ENCODE peak calls at places on chromosomes 11 and 22, in ten cellular contexts. G is MM.1S, D is IMR-90, V is GM23338, B is astrocyte of the spinal cord, F is fibroblast of pulmonary artery, T is fibroblast of mammary gland, M is GM12865, N is tibial artery, Z is fibroblast of the aortic adventitia. X is an unnamed sample.

GRCh38 chr11:94563176-94563847 is 3.9 kb upstream of the PIWIL4 start:
- DNase-seq in G (no peak), D (peak), V (peak), B (peak), F (peak), T (peak), M (no peak), N (no peak), Z (peak), X (peak)

GRCh38 chr22:35539910-35540599 is 576 bp upstream of the RASD2 start:
- DNase-seq in G (peak), D (peak), V (peak), B (no peak), F (no peak), T (no peak), M (peak), N (peak), Z (no peak), X (peak)

GRCh38 chr22:49983148-49984042 is 22.8 kb downstream of the PIM3 start:
- DNase-seq in G (no peak), D (no peak), V (peak), B (no peak), F (no peak), T (no peak), M (no peak), N (no peak), Z (no peak), X (no peak)

GRCh38 chr11:31477528-31478255 is 31.7 kb downstream of the IMMP1L start:
- DNase-seq in G (no peak), D (no peak), V (no peak), B (no peak), F (no peak), T (no peak), M (no peak), N (no peak), Z (no peak), X (no peak)

GRCh38 chr22:19891350-19892248 is 36.9 kb upstream of the GNB1L start:
- DNase-seq in G (peak), D (peak), V (peak), B (peak), F (peak), T (peak), M (peak), N (no peak), Z (peak), X (peak)

GRCh38 chr11:913043-913442 is 2.4 kb upstream of the CHID1 start:
- DNase-seq in G (no peak), D (no peak), V (no peak), B (no peak), F (no peak), T (no peak), M (no peak), N (no peak), Z (no peak), X (no peak)

GRCh38 chr11:26649884-26650283 is 72.0 kb downstream of the SLC5A12 start:
- DNase-seq in G (peak), D (peak), V (peak), B (peak), F (peak), T (peak), M (peak), N (peak), Z (peak), X (peak)

GRCh38 chr22:47045691-47046410 is 283.4 kb downstream of the TBC1D22A start:
- DNase-seq in G (no peak), D (no peak), V (no peak), B (no peak), F (no peak), T (no peak), M (no peak), N (no peak), Z (no peak), X (no peak)

GRCh38 chr22:38566726-38567504 is 3.1 kb downstream of the DMC1 start:
- DNase-seq in G (no peak), D (no peak), V (no peak), B (no peak), F (no peak), T (no peak), M (no peak), N (no peak), Z (peak), X (no peak)

GRCh38 chr11:73869234-73869949 is 7.3 kb downstream of the COA4 start:
- DNase-seq in G (peak), D (peak), V (no peak), B (no peak), F (no peak), T (peak), M (no peak), N (no peak), Z (no peak), X (peak)

GRCh38 chr11:65598258-65598699 is 2.7 kb upstream of the KCNK7 start:
- DNase-seq in G (no peak), D (no peak), V (no peak), B (no peak), F (no peak), T (no peak), M (no peak), N (no peak), Z (no peak), X (no peak)

GRCh38 chr11:65596520-65596919 is 920 bp upstream of the KCNK7 start:
- DNase-seq in G (no peak), D (no peak), V (no peak), B (no peak), F (no peak), T (no peak), M (no peak), N (no peak), Z (no peak), X (no peak)

GRCh38 chr11:65599955-65600246 is 4.3 kb upstream of the KCNK7 start:
- DNase-seq in G (no peak), D (no peak), V (no peak), B (no peak), F (no peak), T (no peak), M (no peak), N (no peak), Z (no peak), X (no peak)

GRCh38 chr11:65595921-65596281 is 301 bp upstream of the KCNK7 start:
- DNase-seq in G (no peak), D (no peak), V (no peak), B (no peak), F (no peak), T (no peak), M (no peak), N (no peak), Z (no peak), X (no peak)

GRCh38 chr11:65599216-65599954 is 3.8 kb upstream of the KCNK7 start:
- DNase-seq in G (no peak), D (no peak), V (no peak), B (no peak), F (no peak), T (no peak), M (no peak), N (no peak), Z (no peak), X (no peak)
- H3K4me3 ChIP-seq in G (no peak), D (no peak), V (no peak), B (no peak), F (no peak), T (no peak), M (no peak), N (no peak), Z (no peak), X (no peak)

GRCh38 chr11:36465449-36466163 is 44.5 kb downstream of the TRAF6 start:
- DNase-seq in G (no peak), D (peak), V (no peak), B (peak), F (no peak), T (peak), M (no peak), N (no peak), Z (no peak), X (no peak)

GRCh38 chr11:36471577-36471976 is 38.5 kb downstream of the TRAF6 start:
- DNase-seq in G (no peak), D (no peak), V (no peak), B (no peak), F (no peak), T (no peak), M (no peak), N (no peak), Z (no peak), X (no peak)

GRCh38 chr11:36469881-36470802 is 39.9 kb downstream of the TRAF6 start:
- DNase-seq in G (no peak), D (peak), V (no peak), B (peak), F (peak), T (peak), M (no peak), N (no peak), Z (peak), X (peak)

GRCh38 chr11:36467913-36468312 is 42.2 kb downstream of the TRAF6 start:
- DNase-seq in G (no peak), D (no peak), V (peak), B (no peak), F (no peak), T (no peak), M (no peak), N (no peak), Z (no peak), X (no peak)

GRCh38 chr11:36469063-36469462 is 41.0 kb downstream of the TRAF6 start:
- DNase-seq in G (no peak), D (no peak), V (peak), B (peak), F (peak), T (peak), M (no peak), N (no peak), Z (no peak), X (peak)
- TF ChIP-seq CTCF in G (peak), D (peak), V (peak), B (peak), F (peak), T (peak), M (peak), N (no peak), Z (peak), X (peak)

GRCh38 chr11:116864531-116864930 is 27.1 kb upstream of the APOA1 start:
- DNase-seq in G (no peak), D (peak), V (no peak), B (no peak), F (no peak), T (no peak), M (no peak), N (no peak), Z (peak), X (peak)

GRCh38 chr11:116868066-116868465 is 30.6 kb upstream of the APOA1 start:
- DNase-seq in G (no peak), D (no peak), V (no peak), B (no peak), F (no peak), T (no peak), M (no peak), N (no peak), Z (no peak), X (no peak)

GRCh38 chr11:116866774-116867455 is 29.5 kb upstream of the APOA1 start:
- DNase-seq in G (no peak), D (no peak), V (no peak), B (no peak), F (no peak), T (no peak), M (no peak), N (no peak), Z (no peak), X (no peak)

GRCh38 chr11:116867619-116868018 is 30.2 kb upstream of the APOA1 start:
- DNase-seq in G (no peak), D (no peak), V (no peak), B (no peak), F (no peak), T (no peak), M (no peak), N (no peak), Z (no peak), X (no peak)

GRCh38 chr11:116865696-116866095 is 28.3 kb upstream of the APOA1 start:
- DNase-seq in G (no peak), D (peak), V (no peak), B (peak), F (peak), T (no peak), M (no peak), N (no peak), Z (peak), X (peak)
- H3K4me3 ChIP-seq in G (no peak), D (no peak), V (no peak), B (no peak), F (no peak), T (no peak), M (no peak), N (no peak), Z (no peak), X (no peak)

DNA sequence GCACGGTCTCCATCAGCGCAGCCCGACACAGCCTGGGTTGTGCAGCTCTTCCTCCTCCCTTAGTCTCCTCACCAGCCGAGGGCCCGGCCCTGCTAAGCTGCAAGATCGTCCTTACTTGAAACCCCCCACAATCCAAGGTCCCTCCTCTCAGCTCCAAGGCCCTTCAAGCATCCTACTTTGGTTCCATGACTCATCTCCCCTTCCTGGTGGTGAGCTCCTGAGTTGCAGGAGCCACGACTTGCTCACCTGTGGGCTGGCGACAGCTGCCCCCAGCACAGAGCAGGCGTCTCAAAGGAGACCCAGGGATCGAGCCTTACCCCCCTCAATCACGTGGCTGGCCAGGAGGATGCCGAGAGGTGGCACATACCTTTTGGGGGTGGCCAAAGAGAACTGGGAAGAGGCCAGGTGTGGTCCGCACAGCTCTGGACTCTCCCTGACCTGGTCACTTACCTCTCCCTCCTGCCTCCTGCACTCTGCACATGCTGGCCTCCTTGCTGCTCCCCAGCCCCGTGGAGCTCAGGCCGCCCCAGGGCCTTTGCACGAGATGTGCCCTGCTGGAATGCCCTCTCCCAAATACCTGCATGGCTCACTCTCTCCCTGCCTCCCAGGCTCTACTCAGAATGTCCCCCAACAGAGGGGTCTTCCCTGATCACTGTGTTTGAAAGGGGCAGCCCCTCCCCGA is 35.2 kb upstream of the FADD start:
- DNase-seq in G (no peak), D (no peak), V (no peak), B (no peak), F (no peak), T (no peak), M (no peak), N (no peak), Z (no peak), X (no peak)
- TF ChIP-seq CTCF in G (no peak), D (no peak), V (no peak), B (no peak), F (no peak), T (no peak), M (no peak), N (no peak), Z (no peak), X (no peak)

X was measured in choroid plexus epithelial cell.